ENCODE peak calls at places on chromosome 17, in eight cellular contexts. N is activated CD4-positive, CD25-positive, alpha-beta regulatory T cell; X is hypothalamus; S is endothelial cell of umbilical vein; Q is effector memory CD8-positive, alpha-beta T cell; R is stimulated activated CD8-positive, alpha-beta memory T cell treated with anti-CD3 and anti-CD28 coated beads, Interleukin-4, amount 100 ng/mL, for 1 hour; B is NCI-H1417; M is WERI-Rb-1. V is an unnamed sample.

GRCh38 chr17:50946891-50947843 is 81.0 kb upstream of the TOB1 start:
- DNase-seq in B (no peak), R (no peak), Q (no peak), X (no peak), M (peak; percentile 35), N (no peak), S (no peak), V (no peak)

GRCh38 chr17:19647697-19648474 is 665 bp upstream of the ALDH3A2 start:
- DNase-seq in Q (no peak), S (peak; percentile 72), M (peak; percentile 48), R (peak; percentile 5), B (peak; percentile 78), X (peak; percentile 68), N (no peak), V (peak; percentile 6)

GRCh38 chr17:72465191-72466024 is 344.6 kb downstream of the SOX9 start:
- DNase-seq in X (peak; percentile 44), B (peak; percentile 76), S (no peak), Q (no peak), M (no peak), N (no peak), R (no peak), V (no peak)

GRCh38 chr17:63718981-63719380 is 19.1 kb upstream of the LIMD2 start:
- DNase-seq in S (peak; percentile 45), Q (no peak), N (no peak), X (no peak), B (no peak), R (no peak), M (no peak), V (no peak)

GRCh38 chr17:81057079-81057730 is 22.3 kb downstream of the BAIAP2 start:
- DNase-seq in M (peak; percentile 93), N (no peak), R (no peak), X (peak; percentile 28), Q (no peak), S (peak; percentile 31), B (no peak), V (no peak)

GRCh38 chr17:78170692-78171590 is 2.6 kb downstream of the SYNGR2 start:
- DNase-seq in M (no peak), B (no peak), N (no peak), Q (no peak), R (no peak), X (no peak), S (no peak), V (no peak)

GRCh38 chr17:62966426-62967110 is 533 bp downstream of the TANC2 start:
- DNase-seq in R (no peak), N (no peak), Q (no peak), B (peak; percentile 72), M (peak; percentile 47), X (peak; percentile 34), S (peak; percentile 32), V (peak; percentile 32)

GRCh38 chr17:64572682-64573154 is 65.9 kb downstream of the CEP95 start:
- DNase-seq in M (no peak), B (no peak), X (no peak), S (peak; percentile 58), N (no peak), Q (no peak), R (no peak), V (no peak)

GRCh38 chr17:18267927-18268711 is 7.7 kb downstream of the MIEF2 start:
- DNase-seq in M (no peak), Q (no peak), S (no peak), N (no peak), R (no peak), B (no peak), X (no peak), V (no peak)

GRCh38 chr17:47704116-47704515 is 10.2 kb downstream of the TBKBP1 start:
- DNase-seq in N (no peak), B (no peak), X (no peak), S (no peak), R (no peak), Q (no peak), M (no peak), V (no peak)

GRCh38 chr17:82059272-82060000 is 6.2 kb downstream of the DUS1L start:
- DNase-seq in R (no peak), M (no peak), N (no peak), S (no peak), Q (no peak), B (no peak), X (no peak), V (no peak)

GRCh38 chr17:61299517-61300513 is 99.8 kb upstream of the TBX2 start:
- DNase-seq in B (no peak), M (no peak), N (no peak), S (no peak), X (no peak), R (no peak), Q (no peak), V (no peak)

GRCh38 chr17:8606415-8606814 is 24.1 kb downstream of the MYH10 start:
- DNase-seq in B (no peak), M (no peak), N (no peak), Q (no peak), S (peak; percentile 21), R (no peak), X (no peak), V (no peak)

GRCh38 chr17:83183951-83184506 is 104.6 kb downstream of the METRNL start:
- DNase-seq in R (no peak), B (no peak), Q (no peak), N (no peak), X (no peak), M (peak; percentile 3), S (peak; percentile 90), V (no peak)

GRCh38 chr17:55433029-55433628 is 11.5 kb upstream of the MMD start:
- DNase-seq in M (no peak), B (no peak), R (no peak), N (no peak), X (no peak), Q (no peak), S (no peak), V (no peak)

GRCh38 chr17:14307560-14308024 is 6.7 kb downstream of the HS3ST3B1 start:
- DNase-seq in B (no peak), N (no peak), X (no peak), S (no peak), R (no peak), Q (no peak), M (no peak), V (no peak)

GRCh38 chr17:81310963-81311550 is 15.9 kb upstream of the SLC38A10 start:
- DNase-seq in S (no peak), Q (no peak), N (no peak), R (no peak), B (no peak), M (no peak), X (no peak), V (no peak)

GRCh38 chr17:78208486-78208885 is 5.6 kb upstream of the BIRC5 start:
- DNase-seq in N (no peak), X (no peak), S (no peak), R (no peak), Q (no peak), B (no peak), M (no peak), V (no peak)

GRCh38 chr17:82720204-82720603 is 3.7 kb downstream of the FN3KRP start:
- DNase-seq in Q (no peak), M (no peak), R (no peak), S (no peak), X (no peak), N (no peak), B (no peak), V (no peak)

GRCh38 chr17:29388937-29389336 is 1.2 kb upstream of the TAOK1 start:
- DNase-seq in B (no peak), X (no peak), M (no peak), Q (no peak), S (no peak), R (no peak), N (no peak), V (no peak)

GRCh38 chr17:50908860-50909764 is 43.0 kb upstream of the TOB1 start:
- DNase-seq in S (peak; percentile 26), M (peak; percentile 82), N (no peak), B (peak; percentile 53), Q (peak; percentile 28), X (no peak), R (no peak), V (no peak)

GRCh38 chr17:35088647-35088910 is 25.1 kb upstream of the RFFL start:
- DNase-seq in S (no peak), Q (no peak), B (peak; percentile 75), R (no peak), X (no peak), N (no peak), M (no peak), V (no peak)

GRCh38 chr17:43790311-43790940 is 10.2 kb downstream of the CFAP97D1 start:
- DNase-seq in S (no peak), N (no peak), X (no peak), R (no peak), B (no peak), M (no peak), Q (no peak), V (no peak)

GRCh38 chr17:18015603-18016002 is 23.4 kb downstream of the ATPAF2 start:
- DNase-seq in S (no peak), R (no peak), X (no peak), B (no peak), M (no peak), N (no peak), Q (no peak), V (no peak)

V was measured in C1 segment of cervical spinal cord.